ENCODE peak calls at places on chromosomes 13 and 19, in four cellular contexts. D, G, A and R are unnamed samples.

GRCh38 chr13:36275190-36276002 is 22.2 kb downstream of the CCDC169 start:
- DNase-seq in D (no peak), G (no peak), A (no peak), R (no peak)

GRCh38 chr13:66362485-66362884 is 867.7 kb downstream of the PCDH9 start:
- DNase-seq in D (no peak), G (no peak), A (no peak), R (no peak)

GRCh38 chr19:4183967-4184717 is 1.7 kb downstream of the ANKRD24 start:
- DNase-seq in D (no peak), G (no peak), A (peak), R (no peak)

GRCh38 chr19:49155005-49155826 is at the start of gene HRC:
- DNase-seq in D (no peak), G (no peak), A (peak), R (no peak)

GRCh38 chr13:21583496-21583895 is 20.5 kb downstream of the MICU2 start:
- DNase-seq in D (no peak), G (peak), A (no peak), R (no peak)

GRCh38 chr13:110657196-110657595 is 41.9 kb downstream of the NAXD start:
- DNase-seq in D (no peak), G (no peak), A (no peak), R (no peak)

GRCh38 chr13:29754486-29754806 is 96.0 kb downstream of the UBL3 start:
- DNase-seq in D (no peak), G (no peak), A (no peak), R (no peak)

GRCh38 chr13:39526499-39526898 is 76.5 kb downstream of the LHFPL6 start:
- DNase-seq in D (no peak), G (no peak), A (no peak), R (no peak)

GRCh38 chr13:45662122-45662521 is 40.0 kb upstream of the CBY2 start:
- DNase-seq in D (no peak), G (no peak), A (no peak), R (no peak)

GRCh38 chr19:49387936-49388372 is at the start of gene KASH5:
- DNase-seq in D (peak), G (no peak), A (peak), R (peak)

GRCh38 chr19:6068711-6069110 is 41.6 kb downstream of the RFX2 start:
- DNase-seq in D (no peak), G (no peak), A (no peak), R (no peak)

GRCh38 chr13:44153536-44153935 is 220.1 kb upstream of the SERP2 start:
- DNase-seq in D (no peak), G (no peak), A (no peak), R (no peak)

GRCh38 chr13:107210216-107211010 is 642.5 kb upstream of the ARGLU1 start:
- DNase-seq in D (no peak), G (no peak), A (no peak), R (no peak)

GRCh38 chr13:95652244-95652764 is 7.8 kb upstream of the DZIP1 start:
- DNase-seq in D (no peak), G (no peak), A (no peak), R (no peak)

GRCh38 chr13:48636550-48636949 is 17.2 kb upstream of the CYSLTR2 start:
- DNase-seq in D (no peak), G (no peak), A (no peak), R (no peak)

GRCh38 chr19:48630289-48631036 is 6.7 kb downstream of the DBP start:
- DNase-seq in D (no peak), G (no peak), A (no peak), R (no peak)

GRCh38 chr19:41876847-41877489 is at the start of gene CD79A:
- DNase-seq in D (no peak), G (no peak), A (no peak), R (no peak)

GRCh38 chr13:29935309-29935981 is 85.0 kb upstream of the UBL3 start:
- DNase-seq in D (no peak), G (no peak), A (no peak), R (peak)